ENCODE peak calls at places on chromosomes 2 and 18, in eight cellular contexts. H is transverse colon, V is ovary, Y is sigmoid colon, I is A549, J is tibial nerve, M is esophagus muscularis mucosa, Z is stomach. K is an unnamed sample.

GRCh38 chr2:235981629-235982028 is 186.6 kb downstream of the GBX2 start:
- DNase-seq in H (no peak), V (no peak), Y (no peak), I (no peak), J (no peak), M (no peak), Z (no peak), K (no peak)

GRCh38 chr2:96730212-96730611 is 9.7 kb downstream of the LMAN2L start:
- DNase-seq in H (no peak), V (no peak), Y (no peak), I (no peak), J (no peak), M (no peak), Z (no peak), K (no peak)

GRCh38 chr2:134782792-134783191 is 55.6 kb upstream of the ACMSD start:
- DNase-seq in H (no peak), V (no peak), Y (no peak), I (no peak), J (no peak), M (no peak), Z (no peak), K (no peak)

GRCh38 chr2:144402282-144402681 is 117.6 kb downstream of the ZEB2 start:
- DNase-seq in H (no peak), V (peak; percentile 29), Y (no peak), I (no peak), J (no peak), M (no peak), Z (no peak), K (no peak)

GRCh38 chr2:229980440-229981184 is 58.3 kb downstream of the FBXO36 start:
- DNase-seq in H (peak; percentile 25), V (peak; percentile 75), Y (peak; percentile 82), I (no peak), J (peak; percentile 12), M (no peak), Z (peak; percentile 72), K (no peak)

GRCh38 chr2:161983010-161983651 is 90.9 kb downstream of the DPP4 start:
- DNase-seq in H (no peak), V (no peak), Y (no peak), I (no peak), J (no peak), M (no peak), Z (no peak), K (no peak)

GRCh38 chr18:55510809-55511208 is 77.2 kb downstream of the TCF4 start:
- DNase-seq in H (no peak), V (no peak), Y (no peak), I (no peak), J (peak; percentile 58), M (no peak), Z (no peak), K (no peak)

GRCh38 chr2:20576598-20577115 is 74.2 kb downstream of the HS1BP3 start:
- DNase-seq in H (no peak), V (no peak), Y (no peak), I (no peak), J (no peak), M (no peak), Z (no peak), K (no peak)

GRCh38 chr18:80176334-80177080 is 67.4 kb downstream of the ADNP2 start:
- DNase-seq in H (no peak), V (no peak), Y (no peak), I (no peak), J (no peak), M (no peak), Z (no peak), K (no peak)

GRCh38 chr18:8780227-8780626 is 74.9 kb downstream of the MTCL1 start:
- DNase-seq in H (no peak), V (no peak), Y (no peak), I (no peak), J (no peak), M (no peak), Z (peak; percentile 18), K (no peak)

GRCh38 chr2:159637988-159638501 is 21.7 kb upstream of the BAZ2B start:
- DNase-seq in H (no peak), V (no peak), Y (no peak), I (peak; percentile 87), J (no peak), M (no peak), Z (no peak), K (no peak)

GRCh38 chr2:99771691-99772333 is 282.0 kb upstream of the REV1 start:
- DNase-seq in H (no peak), V (no peak), Y (no peak), I (no peak), J (no peak), M (peak; percentile 47), Z (no peak), K (no peak)

GRCh38 chr2:37171624-37171950 is 14.8 kb upstream of the EIF2AK2 start:
- DNase-seq in H (no peak), V (no peak), Y (no peak), I (no peak), J (no peak), M (no peak), Z (no peak), K (no peak)

GRCh38 chr18:71799016-71799673 is 745.0 kb downstream of the CBLN2 start:
- DNase-seq in H (no peak), V (no peak), Y (no peak), I (no peak), J (no peak), M (no peak), Z (no peak), K (no peak)

GRCh38 chr2:819121-819520 is 131.5 kb upstream of the SNTG2 start:
- DNase-seq in H (no peak), V (no peak), Y (no peak), I (no peak), J (no peak), M (peak; percentile 87), Z (no peak), K (no peak)

GRCh38 chr2:110770696-110771425 is 38.5 kb downstream of the ACOXL start:
- DNase-seq in H (no peak), V (no peak), Y (no peak), I (peak; percentile 6), J (peak; percentile 57), M (no peak), Z (no peak), K (no peak)

GRCh38 chr2:642431-642815 is 34.8 kb downstream of the TMEM18 start:
- DNase-seq in H (no peak), V (no peak), Y (peak; percentile 41), I (no peak), J (no peak), M (peak; percentile 86), Z (no peak), K (peak; percentile 35)

GRCh38 chr2:101442042-101442666 is 32.8 kb downstream of the RFX8 start:
- DNase-seq in H (no peak), V (no peak), Y (no peak), I (no peak), J (no peak), M (no peak), Z (no peak), K (no peak)

GRCh38 chr2:213934560-213934959 is 476.3 kb upstream of the VWC2L start:
- DNase-seq in H (no peak), V (no peak), Y (no peak), I (peak; percentile 27), J (peak; percentile 7), M (no peak), Z (no peak), K (no peak)

GRCh38 chr2:104933518-104933917 is 79.6 kb downstream of the POU3F3 start:
- DNase-seq in H (no peak), V (no peak), Y (no peak), I (no peak), J (no peak), M (no peak), Z (no peak), K (no peak)

GRCh38 chr2:903223-903900 is 47.3 kb upstream of the SNTG2 start:
- DNase-seq in H (no peak), V (no peak), Y (no peak), I (no peak), J (no peak), M (no peak), Z (no peak), K (no peak)

GRCh38 chr2:28359222-28360065 is 33.2 kb upstream of the FOSL2 start:
- DNase-seq in H (peak; percentile 73), V (no peak), Y (no peak), I (no peak), J (no peak), M (no peak), Z (peak; percentile 84), K (no peak)

GRCh38 chr2:149178626-149179025 is 140.1 kb downstream of the LYPD6B start:
- DNase-seq in H (no peak), V (no peak), Y (no peak), I (no peak), J (no peak), M (no peak), Z (no peak), K (no peak)
- H3K4me3 ChIP-seq in H (no peak overlapping the region), V (no peak overlapping the region), Y (no peak overlapping the region), I (no peak overlapping the region), J (no peak overlapping the region), M (no peak overlapping the region), Z (no peak overlapping the region), K (no peak overlapping the region)

GRCh38 chr2:121058852-121059558 is 226.0 kb downstream of the TFCP2L1 start:
- DNase-seq in H (no peak), V (no peak), Y (no peak), I (no peak), J (no peak), M (no peak), Z (no peak), K (no peak)
- TF ChIP-seq EP300 in H (no peak), V (no peak), Y (no peak), I (no peak), J (no peak), M (no peak), Z (no peak), K (no peak)

DNA sequence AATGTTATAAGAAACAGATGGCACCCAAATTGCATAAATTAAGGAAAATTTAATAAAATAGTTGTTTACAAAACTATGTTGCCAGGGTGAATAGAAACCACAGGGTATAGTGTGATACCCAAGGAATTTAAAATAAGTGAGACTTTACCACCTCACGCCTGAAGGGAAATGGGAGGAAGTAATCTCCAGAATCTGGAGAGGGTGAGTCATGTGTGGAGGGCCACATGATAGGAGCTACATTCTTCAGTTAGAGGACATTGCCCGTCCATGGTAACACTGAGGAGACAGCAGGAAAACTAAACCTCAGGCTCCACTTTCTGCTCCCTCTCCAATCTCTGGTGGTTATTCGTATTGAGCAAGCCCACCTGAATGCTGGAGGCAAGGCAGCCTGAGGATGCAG is 97.2 kb upstream of the NXPH2 start:
- DNase-seq in H (no peak), V (no peak), Y (no peak), I (no peak), J (no peak), M (no peak), Z (no peak), K (no peak)
- H3K4me1 ChIP-seq in H (no peaks in the 10 kb centered on the region), V (no peaks in the 10 kb centered on the region), Y (no peaks in the 10 kb centered on the region), I (no peaks in the 10 kb centered on the region), J (no peaks in the 10 kb centered on the region), M (no peaks in the 10 kb centered on the region), Z (no peaks in the 10 kb centered on the region), K (no peaks in the 10 kb centered on the region)

GRCh38 chr2:187466129-187466792 is 18.2 kb upstream of the CALCRL start:
- DNase-seq in H (no peak), V (no peak), Y (no peak), I (no peak), J (no peak), M (no peak), Z (no peak), K (no peak)

GRCh38 chr2:187459242-187459641 is 11.2 kb upstream of the CALCRL start:
- DNase-seq in H (no peak), V (no peak), Y (no peak), I (no peak), J (no peak), M (no peak), Z (no peak), K (no peak)

GRCh38 chr2:187462839-187463238 is 14.8 kb upstream of the CALCRL start:
- DNase-seq in H (no peak), V (no peak), Y (no peak), I (no peak), J (no peak), M (no peak), Z (no peak), K (no peak)

GRCh38 chr2:187461294-187462261 is 13.5 kb upstream of the CALCRL start:
- DNase-seq in H (no peak), V (peak; percentile 17), Y (no peak), I (no peak), J (no peak), M (no peak), Z (no peak), K (no peak)
- H3K4me3 ChIP-seq in H (no peak overlapping the region), V (peak overlapping the region; percentile 10), Y (peak overlapping the region; percentile 24), I (no peak overlapping the region), J (no peak overlapping the region), M (peak overlapping the region; percentile 33), Z (peak overlapping the region; percentile 22), K (no peak overlapping the region)

K was measured in suprapubic skin.